ENCODE peak calls at places on chromosomes 6 and 20, in four cellular contexts. O, R, K and S are unnamed samples.

GRCh38 chr20:43911066-43911465 is 3.6 kb upstream of the TOX2 start:
- DNase-seq in K (no peak), O (no peak), R (peak), S (no peak)

GRCh38 chr20:25230177-25230831 is 17.6 kb upstream of the PYGB start:
- DNase-seq in R (no peak), K (no peak), O (no peak), S (no peak)

GRCh38 chr6:85673198-85674139 is 30.8 kb upstream of the SYNCRIP start:
- DNase-seq in K (no peak), O (no peak), R (no peak), S (no peak)

GRCh38 chr6:110960014-110960390 is 1.5 kb downstream of the GTF3C6 start:
- DNase-seq in K (no peak), R (no peak), O (no peak), S (no peak)

GRCh38 chr20:51811040-51811351 is 8.7 kb upstream of the SALL4 start:
- DNase-seq in O (no peak), K (no peak), R (peak), S (no peak)

GRCh38 chr6:48928937-48929336 is 534.1 kb downstream of the MMUT start:
- DNase-seq in R (no peak), K (no peak), O (no peak), S (no peak)

GRCh38 chr6:1382331-1382882 is 7.0 kb upstream of the FOXF2 start:
- DNase-seq in R (no peak), K (no peak), O (no peak), S (no peak)

GRCh38 chr6:130516604-130517003 is 150.8 kb downstream of the TMEM200A start:
- DNase-seq in K (no peak), O (no peak), R (no peak), S (no peak)

GRCh38 chr20:57211949-57212889 is 54.2 kb downstream of the BMP7 start:
- DNase-seq in R (peak), K (peak), O (no peak), S (peak)

GRCh38 chr20:23048283-23049200 is 930 bp downstream of the THBD start:
- DNase-seq in K (no peak), O (no peak), R (no peak), S (no peak)

GRCh38 chr6:36358235-36358915 is 21.7 kb upstream of the BNIP5 start:
- DNase-seq in R (no peak), O (no peak), K (peak), S (peak)

GRCh38 chr6:14922306-14922705 is 323.6 kb upstream of the JARID2 start:
- DNase-seq in R (no peak), K (no peak), O (no peak), S (no peak)

GRCh38 chr20:25033250-25033940 is 24.5 kb downstream of the ACSS1 start:
- DNase-seq in R (no peak), O (no peak), K (no peak), S (peak)

GRCh38 chr6:124567401-124567800 is 394.8 kb upstream of the RNF217 start:
- DNase-seq in R (no peak), K (no peak), O (no peak), S (no peak)

GRCh38 chr20:24777746-24778145 is 171.3 kb upstream of the CST7 start:
- DNase-seq in K (no peak), R (no peak), O (no peak), S (no peak)

GRCh38 chr6:124869412-124869811 is 92.8 kb upstream of the RNF217 start:
- DNase-seq in O (no peak), K (no peak), R (no peak), S (no peak)

DNA sequence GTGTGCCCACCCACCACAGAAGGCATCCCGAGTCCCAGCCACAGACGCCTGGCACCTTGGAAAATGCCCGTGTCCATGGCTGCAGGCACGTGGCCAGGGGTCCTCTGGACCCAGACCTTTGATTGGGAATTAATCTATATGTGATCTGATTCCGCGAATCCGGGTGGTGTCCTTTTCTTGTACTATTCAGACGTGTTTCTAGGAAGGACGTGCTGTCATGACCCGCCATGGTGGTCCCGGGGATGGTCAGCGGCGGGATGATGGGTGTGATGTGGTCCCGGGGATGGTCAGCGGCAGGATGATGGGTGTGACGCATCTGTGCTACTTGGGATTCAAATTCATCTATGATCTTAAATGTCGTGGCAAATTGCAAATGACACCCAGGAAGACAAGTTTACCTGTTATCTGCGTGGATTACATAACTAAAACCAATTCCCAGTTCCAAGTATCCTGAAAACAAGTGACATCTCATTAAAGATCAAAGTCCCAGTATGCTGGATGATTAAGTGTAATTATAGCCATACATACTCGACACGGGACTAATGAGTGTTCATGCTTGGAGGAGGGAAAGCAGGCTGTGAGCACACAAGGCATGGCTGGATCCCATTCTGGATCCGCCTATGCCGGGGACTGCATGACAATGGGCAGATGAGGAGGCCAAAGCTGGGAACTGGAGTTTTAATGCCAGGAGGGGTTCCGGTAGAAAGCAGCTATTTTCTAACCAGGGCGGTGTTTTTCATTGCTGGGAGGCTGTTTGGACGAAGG is 256.5 kb downstream of the TAF4 start:
- DNase-seq in K (no peak), R (no peak), O (no peak), S (no peak)
- TF ChIP-seq CTCF in K (no peak), R (no peak), O (no peak), S (no peak)

GRCh38 chr6:11826779-11827178 is 48.2 kb upstream of the ADTRP start:
- DNase-seq in O (no peak), R (no peak), K (no peak), S (no peak)
- TF ChIP-seq CTCF in O (no peak), R (no peak), K (no peak), S (no peak)

GRCh38 chr6:6714498-6715360 is 126.2 kb downstream of the LY86 start:
- DNase-seq in K (no peak), R (no peak), O (no peak), S (no peak)
- TF ChIP-seq CTCF in K (no peak), R (no peak), O (no peak), S (no peak)

DNA sequence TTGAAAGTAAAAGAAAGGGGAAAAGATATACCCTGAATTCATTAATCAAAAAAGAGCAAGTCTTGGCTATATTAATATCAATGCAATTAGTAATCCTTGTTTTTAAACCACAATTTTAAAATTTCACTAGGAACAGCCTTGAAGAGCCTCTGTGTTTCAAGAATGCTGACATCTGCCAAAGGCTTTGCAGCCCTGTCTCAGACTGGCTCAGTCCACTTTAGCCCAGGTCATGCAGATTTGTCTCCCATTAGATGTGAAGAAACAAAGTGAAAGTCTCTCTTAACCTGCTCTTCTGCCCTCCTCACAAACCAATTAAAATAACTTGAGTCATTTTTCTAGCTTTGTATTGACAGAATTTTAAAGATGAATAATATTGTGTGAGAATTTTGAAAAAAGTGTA is 102.7 kb upstream of the CARMIL1 start:
- DNase-seq in K (no peak), R (no peak), O (no peak), S (peak)
- TF ChIP-seq CTCF in K (no peak), R (no peak), O (no peak), S (no peak)

GRCh38 chr6:31115941-31116560 is 1.5 kb downstream of the PSORS1C1 start:
- DNase-seq in R (no peak), K (no peak), O (no peak), S (no peak)

GRCh38 chr6:31116661-31117385 is 2.2 kb downstream of the PSORS1C1 start:
- DNase-seq in O (no peak), K (no peak), R (no peak), S (no peak)

GRCh38 chr6:31113861-31114539 is 600 bp upstream of the PSORS1C1 start:
- DNase-seq in K (no peak), O (peak), R (peak), S (no peak)

GRCh38 chr6:31114540-31114876 is at the start of gene PSORS1C1:
- DNase-seq in R (peak), K (peak), O (peak), S (peak)

DNA sequence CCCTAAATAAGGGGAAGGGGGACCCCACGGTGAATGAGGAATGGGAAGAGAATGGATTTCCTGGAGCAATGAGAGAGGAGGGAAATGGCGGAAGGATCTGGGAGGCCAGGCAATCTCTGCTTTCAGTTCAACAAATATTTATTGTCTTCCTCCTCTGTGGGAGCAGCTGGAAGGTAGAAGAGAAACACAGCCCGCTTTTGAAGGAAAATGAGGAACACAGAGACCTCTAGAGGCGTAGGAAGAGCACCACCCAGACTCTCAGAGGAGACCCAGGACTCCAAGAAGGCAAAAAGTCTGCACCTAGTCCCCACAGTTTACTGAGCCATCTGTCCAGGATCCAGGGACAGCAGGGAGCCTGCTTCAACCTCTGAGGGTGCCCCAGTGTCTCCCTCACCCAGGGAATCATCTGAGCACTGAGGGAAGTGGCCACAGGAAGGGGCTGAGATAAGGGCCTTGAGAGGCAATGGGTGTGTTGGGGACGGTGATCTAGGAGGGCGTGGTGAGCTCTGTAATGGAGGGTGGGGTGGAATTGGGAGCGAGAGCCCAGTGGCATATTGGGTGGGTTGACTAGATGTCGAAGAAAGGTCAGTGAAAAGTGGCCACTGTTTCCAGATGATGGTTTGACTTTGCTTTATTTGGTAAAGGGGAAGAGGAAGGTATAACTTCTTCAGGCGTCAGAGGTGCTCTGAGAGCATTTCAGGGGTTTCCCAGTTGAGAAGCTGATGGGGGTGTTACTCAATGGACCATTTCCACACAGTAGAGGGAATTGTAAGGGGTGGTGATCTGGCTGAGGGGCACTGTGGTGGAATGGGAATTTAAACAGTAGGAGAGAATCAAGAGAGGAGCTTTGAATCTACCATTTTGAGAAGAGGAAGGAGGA is 610 bp downstream of the PSORS1C1 start:
- DNase-seq in O (no peak), K (no peak), R (no peak), S (no peak)
- TF ChIP-seq CTCF in O (peak), K (no peak), R (peak), S (peak)

DNA sequence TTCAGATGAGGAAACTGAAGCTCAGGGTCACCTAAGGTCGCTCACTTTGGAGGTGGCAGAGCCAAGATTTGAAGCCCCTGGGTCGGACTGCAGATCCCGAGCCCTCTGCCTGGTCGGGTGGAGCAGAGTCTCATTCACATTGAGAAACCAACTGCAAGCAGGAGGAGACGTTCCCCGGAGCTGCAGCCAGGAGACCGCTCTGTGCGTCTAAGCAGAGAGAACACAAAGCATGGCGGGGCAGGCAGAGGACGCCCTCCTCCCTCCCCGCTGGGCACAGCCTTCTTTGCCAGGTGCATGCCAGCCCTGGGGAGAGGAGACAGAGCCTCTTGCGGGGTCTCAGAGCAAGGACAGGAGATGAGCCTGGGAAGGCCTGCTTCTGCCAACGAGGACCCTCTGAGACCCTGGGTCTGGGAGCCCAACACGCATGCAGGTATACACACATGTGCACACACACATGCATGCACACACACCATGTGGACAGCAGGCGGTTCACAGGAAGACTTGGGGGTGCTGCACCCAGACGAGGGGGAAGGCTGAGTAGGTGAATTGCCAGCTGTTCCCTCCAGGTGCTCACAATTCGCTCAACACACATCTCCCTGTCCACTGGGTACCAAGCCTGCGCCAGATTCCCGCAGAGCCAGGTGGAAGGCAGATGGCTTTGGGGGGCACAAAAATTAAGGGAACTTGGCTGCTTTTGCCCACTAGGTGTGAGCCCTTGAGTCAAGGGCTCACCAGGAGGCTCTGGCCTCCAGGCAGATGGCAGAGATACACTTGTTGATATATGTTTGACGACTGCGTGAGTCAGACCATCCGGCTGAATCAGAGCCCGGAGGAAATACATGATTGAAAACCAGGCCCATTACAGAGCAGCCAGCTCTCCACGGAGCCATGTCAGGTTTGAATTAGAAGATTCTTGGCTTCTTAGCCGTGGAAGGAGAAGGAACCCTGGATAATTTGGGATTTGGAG is 5.5 kb upstream of the NTSR1 start:
- DNase-seq in K (no peak), O (peak), R (peak), S (peak)
- TF ChIP-seq CTCF in K (no peak), O (peak), R (peak), S (peak)

DNA sequence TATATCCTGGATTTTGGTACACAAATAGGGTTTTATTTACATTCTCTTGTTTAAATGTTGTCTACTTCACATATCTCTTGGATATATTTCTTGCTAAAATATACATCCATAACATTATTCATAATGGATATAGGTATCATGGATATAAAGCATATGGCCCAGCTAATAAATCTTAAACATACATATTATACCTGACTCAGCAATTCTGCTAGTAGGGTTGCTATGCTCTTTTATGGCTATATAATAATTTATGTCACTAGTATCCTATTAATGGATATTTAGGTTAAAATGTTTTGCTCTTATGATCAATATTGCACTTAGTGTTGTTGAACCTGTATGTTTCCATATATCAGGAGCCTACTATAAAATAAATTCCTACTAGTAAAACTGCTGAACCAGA is 375.5 kb downstream of the LMBRD1 start:
- DNase-seq in K (no peak), R (no peak), O (no peak), S (no peak)
- TF ChIP-seq CTCF in K (no peak), R (no peak), O (no peak), S (no peak)